ENCODE peak calls at places on chromosomes 16 and 17, in four cellular contexts. One of them, this sample, is unnamed.

GRCh38 chr16:85462405-85463227 is 150.5 kb upstream of the GSE1 start:
- DNase-seq in neural progenitor cell: peak
- DNase-seq in activated B cell treated with CpG ODN at 0.5 μM for 24 hours: no peak
- DNase-seq in heart left ventricle: peak
- DNase-seq in this sample: no peak

GRCh38 chr17:83193336-83194188 is 114.2 kb downstream of the METRNL start:
- DNase-seq in heart left ventricle: peak
- DNase-seq in activated B cell treated with CpG ODN at 0.5 μM for 24 hours: no peak
- DNase-seq in neural progenitor cell: no peak
- DNase-seq in this sample: no peak

GRCh38 chr16:66006485-66006884 is 360.0 kb upstream of the CDH5 start:
- DNase-seq in activated B cell treated with CpG ODN at 0.5 μM for 24 hours: no peak
- DNase-seq in heart left ventricle: no peak
- DNase-seq in neural progenitor cell: no peak
- DNase-seq in this sample: no peak

GRCh38 chr17:43556292-43556691 is 10.2 kb upstream of the ETV4 start:
- DNase-seq in activated B cell treated with CpG ODN at 0.5 μM for 24 hours: no peak
- DNase-seq in heart left ventricle: no peak
- DNase-seq in neural progenitor cell: no peak
- DNase-seq in this sample: no peak

GRCh38 chr16:1946495-1947368 is 3.7 kb upstream of the MSRB1 start:
- DNase-seq in heart left ventricle: no peak
- DNase-seq in neural progenitor cell: no peak
- DNase-seq in activated B cell treated with CpG ODN at 0.5 μM for 24 hours: no peak
- DNase-seq in this sample: no peak

GRCh38 chr16:8855051-8855786 is 13.6 kb downstream of the CARHSP1 start:
- DNase-seq in neural progenitor cell: no peak
- DNase-seq in activated B cell treated with CpG ODN at 0.5 μM for 24 hours: no peak
- DNase-seq in heart left ventricle: no peak
- DNase-seq in this sample: no peak

GRCh38 chr16:75758215-75758614 is 31.9 kb upstream of the CPHXL start:
- DNase-seq in activated B cell treated with CpG ODN at 0.5 μM for 24 hours: no peak
- DNase-seq in neural progenitor cell: no peak
- DNase-seq in heart left ventricle: no peak
- DNase-seq in this sample: peak

GRCh38 chr17:1647802-1648581 is 1.7 kb downstream of the RILP start:
- DNase-seq in heart left ventricle: peak
- DNase-seq in neural progenitor cell: peak
- DNase-seq in activated B cell treated with CpG ODN at 0.5 μM for 24 hours: no peak
- DNase-seq in this sample: peak

GRCh38 chr16:89119661-89120141 is 26.0 kb downstream of the ACSF3 start:
- DNase-seq in activated B cell treated with CpG ODN at 0.5 μM for 24 hours: no peak
- DNase-seq in neural progenitor cell: no peak
- DNase-seq in heart left ventricle: no peak
- DNase-seq in this sample: no peak

GRCh38 chr16:57264950-57265371 is 19.5 kb downstream of the PLLP start:
- DNase-seq in heart left ventricle: no peak
- DNase-seq in neural progenitor cell: no peak
- DNase-seq in activated B cell treated with CpG ODN at 0.5 μM for 24 hours: no peak
- DNase-seq in this sample: no peak

GRCh38 chr17:66542967-66543525 is 240.6 kb downstream of the PRKCA start:
- DNase-seq in neural progenitor cell: no peak
- DNase-seq in activated B cell treated with CpG ODN at 0.5 μM for 24 hours: no peak
- DNase-seq in heart left ventricle: no peak
- DNase-seq in this sample: no peak

GRCh38 chr17:67365762-67366192 is 600 bp downstream of the PSMD12 start:
- DNase-seq in activated B cell treated with CpG ODN at 0.5 μM for 24 hours: no peak
- DNase-seq in neural progenitor cell: no peak
- DNase-seq in heart left ventricle: no peak
- DNase-seq in this sample: no peak

GRCh38 chr16:57649443-57649751 is 18.7 kb upstream of the ADGRG3 start:
- DNase-seq in heart left ventricle: no peak
- DNase-seq in activated B cell treated with CpG ODN at 0.5 μM for 24 hours: no peak
- DNase-seq in neural progenitor cell: no peak
- DNase-seq in this sample: no peak

GRCh38 chr16:83102336-83102735 is 475.6 kb downstream of the CDH13 start:
- DNase-seq in neural progenitor cell: no peak
- DNase-seq in heart left ventricle: no peak
- DNase-seq in activated B cell treated with CpG ODN at 0.5 μM for 24 hours: no peak
- DNase-seq in this sample: no peak

GRCh38 chr17:27457731-27458523 is 1.7 kb downstream of the KSR1 start:
- DNase-seq in heart left ventricle: no peak
- DNase-seq in activated B cell treated with CpG ODN at 0.5 μM for 24 hours: no peak
- DNase-seq in neural progenitor cell: peak
- DNase-seq in this sample: peak

GRCh38 chr16:75385507-75386152 is 47.7 kb downstream of the CFDP1 start:
- DNase-seq in heart left ventricle: no peak
- DNase-seq in activated B cell treated with CpG ODN at 0.5 μM for 24 hours: no peak
- DNase-seq in neural progenitor cell: peak
- DNase-seq in this sample: peak

GRCh38 chr17:7742729-7743128 is 25.2 kb downstream of the DNAH2 start:
- DNase-seq in activated B cell treated with CpG ODN at 0.5 μM for 24 hours: no peak
- DNase-seq in heart left ventricle: no peak
- DNase-seq in neural progenitor cell: no peak
- DNase-seq in this sample: no peak

GRCh38 chr16:4933871-4934395 is 3.0 kb downstream of the PPL start:
- DNase-seq in activated B cell treated with CpG ODN at 0.5 μM for 24 hours: no peak
- DNase-seq in neural progenitor cell: no peak
- DNase-seq in heart left ventricle: no peak
- DNase-seq in this sample: no peak

GRCh38 chr17:45200701-45201100 is 21.0 kb upstream of the FMNL1 start:
- DNase-seq in neural progenitor cell: no peak
- DNase-seq in heart left ventricle: peak
- DNase-seq in activated B cell treated with CpG ODN at 0.5 μM for 24 hours: no peak
- DNase-seq in this sample: no peak

GRCh38 chr17:77783991-77784820 is 174.3 kb upstream of the TNRC6C start:
- DNase-seq in neural progenitor cell: no peak
- DNase-seq in activated B cell treated with CpG ODN at 0.5 μM for 24 hours: no peak
- DNase-seq in heart left ventricle: no peak
- DNase-seq in this sample: peak

GRCh38 chr16:77868478-77868877 is 80.1 kb downstream of the VAT1L start:
- DNase-seq in neural progenitor cell: no peak
- DNase-seq in activated B cell treated with CpG ODN at 0.5 μM for 24 hours: no peak
- DNase-seq in heart left ventricle: no peak
- DNase-seq in this sample: peak

DNA sequence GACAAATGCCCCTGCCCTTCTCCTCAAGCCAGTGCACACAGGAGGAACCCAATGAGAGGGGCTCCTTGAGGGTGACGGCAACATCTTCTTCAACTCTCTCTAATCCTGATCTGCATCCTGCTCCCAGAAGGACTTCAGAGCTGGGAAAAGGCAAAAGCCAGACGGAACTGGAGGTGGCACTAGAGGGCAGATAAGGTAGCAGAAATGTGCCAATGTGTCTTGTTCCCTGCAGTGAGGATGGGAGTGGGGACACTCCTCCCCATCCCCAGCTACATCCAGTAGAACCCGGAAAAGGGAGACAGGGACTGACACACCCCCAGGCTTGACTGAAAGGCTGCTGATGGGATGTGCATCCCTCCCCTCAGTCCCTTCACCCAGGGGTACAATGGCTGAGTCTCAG is 28.5 kb downstream of the SRCIN1 start:
- DNase-seq in activated B cell treated with CpG ODN at 0.5 μM for 24 hours: no peak
- DNase-seq in heart left ventricle: no peak
- DNase-seq in neural progenitor cell: no peak
- DNase-seq in this sample: no peak
- TF ChIP-seq CTCF in activated B cell treated with CpG ODN at 0.5 μM for 24 hours: no peak
- TF ChIP-seq CTCF in heart left ventricle: no peak
- TF ChIP-seq CTCF in neural progenitor cell: peak
- TF ChIP-seq CTCF in this sample: no peak

DNA sequence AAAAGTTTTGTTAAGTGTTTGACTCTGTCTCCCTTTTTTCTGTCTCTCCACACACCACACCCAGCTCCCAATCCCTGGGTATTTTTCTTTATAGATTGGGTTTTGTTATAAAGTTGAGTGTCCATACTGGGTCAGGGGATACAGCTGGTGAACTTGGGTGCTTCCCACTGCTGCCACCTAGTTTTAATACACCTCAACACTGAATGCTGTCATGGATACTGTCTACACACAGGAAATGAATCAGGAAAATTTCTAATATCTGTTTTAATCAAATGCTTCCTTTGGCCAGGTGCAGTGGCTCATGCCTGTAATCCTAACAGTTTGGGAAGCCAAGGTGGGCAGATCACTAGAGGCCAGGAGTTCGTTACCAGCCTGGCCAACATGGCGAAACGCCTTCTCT is 5.3 kb upstream of the TAOK1 start:
- DNase-seq in heart left ventricle: no peak
- DNase-seq in activated B cell treated with CpG ODN at 0.5 μM for 24 hours: no peak
- DNase-seq in neural progenitor cell: no peak
- DNase-seq in this sample: no peak
- TF ChIP-seq CTCF in heart left ventricle: no peak
- TF ChIP-seq CTCF in activated B cell treated with CpG ODN at 0.5 μM for 24 hours: no peak
- TF ChIP-seq CTCF in neural progenitor cell: no peak
- TF ChIP-seq CTCF in this sample: no peak

DNA sequence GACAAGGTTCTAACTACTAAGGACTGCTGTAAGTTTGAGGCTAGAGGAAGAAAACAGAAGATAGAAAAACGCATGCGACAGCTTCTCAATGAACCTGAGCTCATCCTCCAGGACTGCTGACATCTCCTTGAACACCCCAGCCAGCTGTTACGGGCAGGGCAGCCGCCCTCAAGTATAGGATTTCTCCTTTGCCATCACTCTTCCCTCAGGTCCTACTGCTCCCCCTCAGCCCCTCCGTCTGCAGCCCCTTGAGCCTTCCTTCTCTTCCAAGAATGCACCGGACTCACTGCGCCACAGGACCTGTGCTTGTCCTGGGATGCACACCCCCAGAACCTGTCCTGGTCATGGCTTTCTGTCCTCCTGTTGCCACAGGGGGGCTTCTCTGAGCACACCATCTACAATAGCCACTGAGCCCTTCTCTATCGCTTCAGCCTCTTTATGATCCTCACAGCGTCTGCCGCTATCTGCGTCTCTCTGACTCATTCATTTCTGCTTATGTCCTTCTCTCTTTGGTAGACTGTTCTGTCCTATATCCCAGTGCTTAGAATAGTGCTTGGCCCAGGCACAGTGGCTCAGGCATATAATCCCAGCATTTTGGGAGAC is 15.7 kb upstream of the XYLT2 start:
- DNase-seq in activated B cell treated with CpG ODN at 0.5 μM for 24 hours: no peak
- DNase-seq in heart left ventricle: no peak
- DNase-seq in neural progenitor cell: no peak
- DNase-seq in this sample: no peak
- TF ChIP-seq CTCF in activated B cell treated with CpG ODN at 0.5 μM for 24 hours: no peak
- TF ChIP-seq CTCF in heart left ventricle: no peak
- TF ChIP-seq CTCF in neural progenitor cell: no peak
- TF ChIP-seq CTCF in this sample: no peak

GRCh38 chr17:80124351-80124981 is 22.5 kb downstream of the EIF4A3 start:
- DNase-seq in neural progenitor cell: peak
- DNase-seq in activated B cell treated with CpG ODN at 0.5 μM for 24 hours: peak
- DNase-seq in heart left ventricle: no peak
- DNase-seq in this sample: peak
- TF ChIP-seq CTCF in neural progenitor cell: peak
- TF ChIP-seq CTCF in activated B cell treated with CpG ODN at 0.5 μM for 24 hours: no peak
- TF ChIP-seq CTCF in heart left ventricle: no peak
- TF ChIP-seq CTCF in this sample: no peak

GRCh38 chr17:9772658-9773057 is 18.7 kb downstream of the DHRS7C start:
- DNase-seq in neural progenitor cell: no peak
- DNase-seq in activated B cell treated with CpG ODN at 0.5 μM for 24 hours: no peak
- DNase-seq in heart left ventricle: no peak
- DNase-seq in this sample: no peak
- TF ChIP-seq CTCF in neural progenitor cell: no peak
- TF ChIP-seq CTCF in activated B cell treated with CpG ODN at 0.5 μM for 24 hours: no peak
- TF ChIP-seq CTCF in heart left ventricle: no peak
- TF ChIP-seq CTCF in this sample: no peak

GRCh38 chr16:81380932-81381331 is 63.7 kb upstream of the CMIP start:
- DNase-seq in heart left ventricle: no peak
- DNase-seq in neural progenitor cell: no peak
- DNase-seq in activated B cell treated with CpG ODN at 0.5 μM for 24 hours: no peak
- DNase-seq in this sample: no peak

GRCh38 chr16:81371106-81371505 is 56.3 kb downstream of the GAN start:
- DNase-seq in activated B cell treated with CpG ODN at 0.5 μM for 24 hours: no peak
- DNase-seq in heart left ventricle: no peak
- DNase-seq in neural progenitor cell: no peak
- DNase-seq in this sample: no peak

GRCh38 chr16:81374514-81374913 is 59.8 kb downstream of the GAN start:
- DNase-seq in activated B cell treated with CpG ODN at 0.5 μM for 24 hours: no peak
- DNase-seq in heart left ventricle: no peak
- DNase-seq in neural progenitor cell: no peak
- DNase-seq in this sample: no peak

GRCh38 chr16:81378049-81378448 is 63.3 kb downstream of the GAN start:
- DNase-seq in neural progenitor cell: no peak
- DNase-seq in activated B cell treated with CpG ODN at 0.5 μM for 24 hours: no peak
- DNase-seq in heart left ventricle: no peak
- DNase-seq in this sample: no peak

GRCh38 chr16:81376880-81377279 is 62.1 kb downstream of the GAN start:
- DNase-seq in neural progenitor cell: no peak
- DNase-seq in heart left ventricle: no peak
- DNase-seq in activated B cell treated with CpG ODN at 0.5 μM for 24 hours: no peak
- DNase-seq in this sample: no peak
- TF ChIP-seq CTCF in neural progenitor cell: no peak
- TF ChIP-seq CTCF in heart left ventricle: no peak
- TF ChIP-seq CTCF in activated B cell treated with CpG ODN at 0.5 μM for 24 hours: no peak
- TF ChIP-seq CTCF in this sample: no peak

DNA sequence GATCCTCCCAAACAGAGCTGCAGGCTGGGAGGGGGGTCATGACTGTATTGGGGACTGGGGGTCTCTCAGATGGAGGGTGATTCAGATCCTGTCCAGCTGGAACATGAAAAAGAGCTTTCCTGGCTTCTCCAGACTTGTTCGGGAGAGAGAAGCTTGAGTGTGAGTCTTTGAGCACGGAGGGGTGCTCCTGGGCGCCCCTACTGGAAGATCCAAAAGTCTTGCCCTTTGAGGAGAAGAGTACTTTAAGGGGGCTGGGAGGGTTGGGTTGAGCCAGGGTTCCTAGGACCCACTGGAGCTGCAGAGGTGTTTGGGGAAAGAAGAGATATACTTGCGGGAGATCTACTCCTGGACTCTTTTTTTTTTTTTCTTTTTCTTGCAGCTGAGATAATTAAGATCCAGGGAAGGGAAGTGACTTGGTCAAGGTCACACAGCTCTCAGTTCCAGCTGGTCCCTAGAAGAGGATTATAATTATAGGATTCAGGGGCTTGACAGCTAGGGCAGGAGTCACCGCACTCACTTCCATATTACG is 8.4 kb downstream of the RARA start:
- DNase-seq in neural progenitor cell: peak
- DNase-seq in heart left ventricle: peak
- DNase-seq in activated B cell treated with CpG ODN at 0.5 μM for 24 hours: no peak
- DNase-seq in this sample: peak
- TF ChIP-seq CTCF in neural progenitor cell: peak
- TF ChIP-seq CTCF in heart left ventricle: peak
- TF ChIP-seq CTCF in activated B cell treated with CpG ODN at 0.5 μM for 24 hours: no peak
- TF ChIP-seq CTCF in this sample: peak

This sample was measured in GM20000.